ENCODE peak calls at places on chromosomes 7 and 10, in nine cellular contexts. Q is testis; I is hepatocyte; B is effector memory CD4-positive, alpha-beta T cell; U is left ventricle myocardium inferior; Z is MM.1S; E is fibroblast of lung; K is right cardiac atrium; O is CD4-positive, alpha-beta memory T cell. L is an unnamed sample. For H3K9me3, the result is how much of the 10 kb centered on the place peaks cover.

GRCh38 chr7:138125119-138125518 is 48.9 kb downstream of the AKR1D1 start:
- DNase-seq in K (no peak), E (peak), U (no peak), O (no peak), B (no peak), I (no peak), Z (no peak), Q (no peak), L (no peak)

GRCh38 chr10:84607523-84607922 is 279.1 kb downstream of the CCSER2 start:
- DNase-seq in U (no peak), O (no peak), K (no peak), B (no peak), E (no peak), Q (no peak), Z (no peak), I (no peak), L (no peak)

GRCh38 chr10:30313579-30314376 is 35.3 kb downstream of the MTPAP start:
- DNase-seq in U (no peak), Q (no peak), I (peak), O (no peak), Z (no peak), K (no peak), E (no peak), B (no peak), L (no peak)

GRCh38 chr10:57621466-57621865 is 646.2 kb downstream of the IPMK start:
- DNase-seq in U (no peak), Z (no peak), E (no peak), B (no peak), K (no peak), O (no peak), I (no peak), Q (no peak), L (no peak)

GRCh38 chr7:128236924-128237586 is 4.0 kb upstream of the LEP start:
- DNase-seq in I (no peak), E (peak), Z (peak), B (no peak), O (no peak), Q (no peak), U (no peak), K (no peak), L (no peak)

GRCh38 chr7:99975782-99976521 is at the start of gene AZGP1:
- DNase-seq in Z (peak), U (peak), E (no peak), O (no peak), I (peak), Q (peak), B (no peak), K (no peak), L (no peak)

GRCh38 chr10:3902054-3902808 is 117.2 kb upstream of the KLF6 start:
- DNase-seq in I (peak), Q (no peak), Z (peak), K (no peak), E (peak), B (peak), O (peak), U (peak), L (no peak)

GRCh38 chr7:103712991-103713778 is 267.2 kb upstream of the SLC26A5 start:
- DNase-seq in Q (no peak), O (no peak), K (no peak), U (no peak), B (no peak), E (peak), I (no peak), Z (no peak), L (no peak)

GRCh38 chr7:6709808-6710207 is 3.1 kb upstream of the ZNF12 start:
- DNase-seq in E (no peak), U (no peak), B (no peak), K (no peak), O (no peak), I (no peak), Q (peak), Z (no peak), L (peak)

GRCh38 chr7:6705959-6706665 is 635 bp downstream of the ZNF12 start:
- DNase-seq in I (peak), O (peak), Z (peak), Q (peak), U (no peak), B (peak), K (peak), E (peak), L (peak)

GRCh38 chr7:6708304-6708703 is 1.6 kb upstream of the ZNF12 start:
- DNase-seq in E (no peak), B (no peak), U (no peak), K (no peak), Q (no peak), I (no peak), Z (no peak), O (no peak), L (no peak)

DNA sequence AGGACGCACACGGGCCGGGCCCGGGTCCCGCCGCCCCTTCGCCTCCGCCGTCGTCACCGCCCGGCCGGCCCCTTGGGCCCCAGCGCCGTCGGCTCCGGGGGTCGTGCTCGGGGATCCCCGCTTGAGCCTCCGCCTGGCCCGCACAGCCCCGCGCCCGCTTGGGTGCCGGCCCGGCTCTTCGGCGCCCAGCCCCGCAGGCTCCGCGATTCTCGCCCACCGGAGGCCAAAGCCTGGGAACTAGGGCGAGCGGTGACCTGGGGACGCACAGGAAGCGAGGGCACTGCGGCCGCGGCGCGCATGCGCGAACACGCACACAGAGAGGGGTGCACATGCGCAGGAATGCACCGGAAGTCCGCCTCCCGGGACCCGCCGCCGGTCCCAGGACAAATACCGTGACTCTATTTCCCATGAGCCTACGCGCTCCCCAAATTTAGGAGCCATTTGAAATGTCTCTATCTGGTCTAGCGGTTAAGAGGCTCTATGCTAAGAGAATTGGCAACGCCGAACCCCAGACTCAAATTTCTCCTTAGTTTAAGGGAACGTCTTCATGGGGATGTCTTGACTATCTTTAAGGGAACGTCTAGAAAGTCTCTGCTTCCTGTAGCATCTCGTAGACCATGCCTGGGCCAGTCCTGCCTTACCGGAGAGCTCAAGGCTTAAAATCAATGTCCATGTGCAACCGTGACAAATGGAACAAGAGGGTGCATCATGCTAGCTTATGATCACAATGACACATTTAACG is at the start of gene ZNF12:
- DNase-seq in U (peak), B (peak), Q (peak), K (peak), I (peak), E (peak), Z (peak), O (peak), L (peak)
- H3K9me3 ChIP-seq in U (under half), B (under half), Q (under half), K (under half), I (under half), E (under half), Z (under half), O (under half), L (under half)

DNA sequence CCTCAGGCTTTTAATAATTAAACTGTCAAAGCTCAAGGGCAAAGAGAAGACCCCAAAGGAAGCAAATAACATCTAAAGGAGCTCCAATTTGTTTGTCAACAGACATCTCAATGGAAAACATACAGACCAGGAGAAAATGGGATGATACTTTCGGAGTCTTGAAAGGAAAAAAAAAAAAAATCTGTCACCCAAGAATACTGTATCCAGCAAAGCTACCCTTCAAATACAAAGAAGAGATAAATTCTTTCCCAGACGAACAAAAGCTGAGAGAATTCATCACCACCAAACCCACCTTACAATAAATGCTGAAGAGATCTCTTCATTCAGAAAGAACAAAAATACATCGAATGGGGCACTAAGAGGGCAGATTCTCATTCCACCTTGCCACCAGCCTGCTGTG is 232.8 kb downstream of the PTPRN2 start:
- DNase-seq in Q (no peak), I (no peak), B (no peak), U (no peak), Z (no peak), E (no peak), K (no peak), O (no peak), L (no peak)
- H3K9me3 ChIP-seq in Q (under half), I (under half), B (under half), U (under half), Z (under half), E (under half), K (under half), O (under half), L (under half)

GRCh38 chr7:158273138-158273651 is 314.4 kb downstream of the PTPRN2 start:
- DNase-seq in K (no peak), U (no peak), Z (no peak), E (no peak), B (no peak), Q (no peak), I (no peak), O (no peak), L (no peak)
- H3K9me3 ChIP-seq in K (under half), U (under half), Z (under half), E (under half), B (under half), Q (under half), I (under half), O (under half), L (under half)

GRCh38 chr7:157525501-157525915 is 188.7 kb downstream of the DNAJB6 start:
- DNase-seq in Z (no peak), B (no peak), E (no peak), O (no peak), U (no peak), Q (peak), K (no peak), I (no peak), L (no peak)

GRCh38 chr7:157527235-157527634 is 190.4 kb downstream of the DNAJB6 start:
- DNase-seq in Z (no peak), B (no peak), O (no peak), U (no peak), I (no peak), E (no peak), K (no peak), Q (no peak), L (no peak)

GRCh38 chr7:157528785-157529341 is 192.1 kb downstream of the DNAJB6 start:
- DNase-seq in U (no peak), E (no peak), K (no peak), O (no peak), B (no peak), Z (no peak), Q (peak), I (no peak), L (no peak)

GRCh38 chr7:157526604-157527003 is 189.8 kb downstream of the DNAJB6 start:
- DNase-seq in E (no peak), U (no peak), Q (no peak), B (no peak), K (no peak), O (no peak), I (no peak), Z (no peak), L (no peak)

DNA sequence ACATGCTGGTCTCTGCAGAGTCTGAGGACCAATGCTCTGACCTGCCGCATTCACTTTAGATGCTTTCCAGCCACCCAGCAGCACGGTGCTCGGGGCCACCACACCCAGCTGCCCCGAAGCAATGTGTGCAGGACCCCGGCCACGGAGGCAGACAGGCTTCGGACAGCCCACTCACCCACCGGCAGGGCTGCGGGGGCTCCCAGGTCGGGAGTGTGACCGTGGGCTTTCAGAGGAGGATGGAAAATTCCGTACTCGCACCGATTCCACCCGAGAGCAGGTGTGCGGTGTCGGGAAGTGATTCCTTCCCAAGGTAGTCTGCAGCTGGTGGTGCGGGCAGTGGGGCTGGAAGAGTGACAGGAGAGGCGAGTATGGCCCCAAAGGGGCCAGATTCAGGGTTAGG is 190.9 kb downstream of the DNAJB6 start:
- DNase-seq in Q (no peak), E (no peak), I (no peak), Z (no peak), K (no peak), B (no peak), O (no peak), U (no peak), L (peak)
- H3K9me3 ChIP-seq in Q (under half), E (under half), I (under half), Z (under half), K (under half), B (under half), O (under half), U (under half), L (under half)

DNA sequence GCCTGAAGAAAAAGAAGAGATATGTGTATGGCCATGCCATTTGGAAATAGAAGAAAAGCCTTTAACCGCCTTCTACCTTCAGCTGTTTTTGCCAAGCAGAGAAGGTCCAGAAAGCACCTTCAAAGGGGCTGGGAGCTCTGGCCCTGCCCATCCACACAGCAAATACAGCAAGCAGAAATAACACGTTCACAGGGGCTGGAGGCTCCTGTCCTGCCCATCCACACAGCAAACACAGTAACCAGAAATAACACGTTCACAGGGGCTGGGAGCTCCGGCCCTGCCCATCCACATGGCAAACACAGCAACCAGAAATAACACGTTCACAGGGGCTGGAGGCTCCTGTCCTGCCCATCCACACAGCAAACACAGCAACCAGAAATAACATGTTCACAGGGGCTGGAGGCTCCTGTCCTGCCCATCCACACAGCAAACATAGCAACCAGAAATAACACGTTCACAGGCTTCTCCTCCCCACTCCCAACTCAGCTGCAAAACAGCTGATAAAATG is 558.1 kb downstream of the PTPRN2 start:
- DNase-seq in B (no peak), Z (no peak), E (no peak), U (no peak), I (no peak), K (no peak), Q (no peak), O (no peak), L (no peak)
- H3K9me3 ChIP-seq in B (under half), Z (under half), E (under half), U (under half), I (under half), K (under half), Q (under half), O (under half), L (under half)

GRCh38 chr7:157574120-157574519 is 237.3 kb downstream of the DNAJB6 start:
- DNase-seq in I (no peak), U (no peak), Q (no peak), O (no peak), E (no peak), Z (no peak), B (no peak), K (no peak), L (no peak)
- H3K9me3 ChIP-seq in I (under half), U (under half), Q (under half), O (under half), E (under half), Z (under half), B (under half), K (under half), L (under half)

DNA sequence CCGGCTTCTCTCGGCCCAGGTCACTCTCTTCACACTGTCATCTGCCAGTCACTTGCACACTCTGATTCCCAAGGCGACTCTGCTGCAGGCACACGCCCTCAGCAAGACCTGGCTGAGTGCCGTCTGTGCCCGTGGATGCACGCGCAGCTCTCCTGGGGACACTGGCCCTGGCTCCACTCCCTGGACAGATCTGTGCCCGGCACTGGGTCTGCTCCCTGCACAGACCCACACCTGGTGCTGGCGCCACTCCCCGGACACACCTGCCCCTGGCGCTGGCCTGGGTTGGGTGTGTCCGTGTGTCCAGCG is 133.2 kb downstream of the DNAJB6 start:
- DNase-seq in Q (no peak), I (no peak), K (no peak), B (no peak), E (no peak), O (no peak), U (no peak), Z (no peak), L (no peak)
- H3K9me3 ChIP-seq in Q (under half), I (under half), K (under half), B (under half), E (under half), O (under half), U (under half), Z (under half), L (under half)

DNA sequence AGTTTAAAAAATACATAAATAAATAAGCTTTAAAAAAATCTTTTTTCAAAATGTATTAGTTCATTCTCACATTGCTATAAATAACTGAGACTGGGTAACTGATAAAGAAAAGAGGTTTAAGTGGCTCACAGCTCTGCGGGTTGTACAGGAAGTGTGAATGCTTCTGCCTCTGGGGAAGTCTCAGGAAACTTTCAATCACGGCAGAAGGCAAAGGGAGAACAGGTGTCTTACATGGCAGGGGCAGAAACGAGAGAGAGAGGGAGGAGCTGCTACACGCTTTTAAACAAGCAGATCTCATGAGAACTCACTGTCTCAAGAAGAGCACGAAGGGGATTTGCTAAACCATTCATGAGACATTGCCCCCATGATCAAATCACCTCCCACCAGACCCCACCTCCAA is 114.6 kb downstream of the DNAJC1 start:
- DNase-seq in Z (peak), O (peak), E (no peak), I (no peak), B (no peak), Q (no peak), K (no peak), U (no peak), L (no peak)
- H3K9me3 ChIP-seq in Z (under half), O (under half), E (under half), I (under half), B (under half), Q (under half), K (under half), U (half or more), L (under half)